ENCODE peak calls at places on chromosomes 13 and 19, in ten cellular contexts. V is HFF-Myc, Q is naive B cell, R is A172, O is psoas muscle, N is suprapubic skin, J is ureter, I is fibroblast of mammary gland, H is WERI-Rb-1, L is kidney epithelial cell. T is an unnamed sample.

GRCh38 chr19:50333235-50333736 is 4.1 kb upstream of the KCNC3 start:
- DNase-seq in V (no peak), Q (peak; percentile 88), R (peak; percentile 92), O (peak; percentile 94), N (peak; percentile 91), J (peak; percentile 91), I (peak; percentile 84), H (peak; percentile 91), L (peak; percentile 42), T (peak; percentile 94)

GRCh38 chr13:45219123-45219891 is 18.5 kb upstream of the KCTD4 start:
- DNase-seq in V (no peak), Q (no peak), R (peak; percentile 44), O (no peak), N (no peak), J (no peak), I (no peak), H (no peak), L (no peak), T (no peak)

GRCh38 chr19:389246-389934 is 19.6 kb downstream of the C2CD4C start:
- DNase-seq in V (no peak), Q (no peak), R (no peak), O (no peak), N (peak; percentile 58), J (no peak), I (no peak), H (no peak), L (no peak), T (no peak)

GRCh38 chr19:32691952-32692726 is 518 bp downstream of the NUDT19 start:
- DNase-seq in V (no peak), Q (peak; percentile 46), R (peak; percentile 28), O (peak; percentile 85), N (peak; percentile 74), J (no peak), I (peak; percentile 75), H (peak; percentile 46), L (no peak), T (peak; percentile 76)

GRCh38 chr19:3039641-3040077 is 10.6 kb upstream of the TLE2 start:
- DNase-seq in V (no peak), Q (no peak), R (no peak), O (peak; percentile 75), N (no peak), J (no peak), I (no peak), H (peak; percentile 39), L (no peak), T (no peak)

GRCh38 chr19:42328854-42329253 is 3.4 kb downstream of the MEGF8 start:
- DNase-seq in V (no peak), Q (no peak), R (no peak), O (no peak), N (no peak), J (no peak), I (no peak), H (no peak), L (no peak), T (no peak)

GRCh38 chr19:48728882-48729645 is 9.5 kb upstream of the MAMSTR start:
- DNase-seq in V (no peak), Q (no peak), R (no peak), O (no peak), N (no peak), J (no peak), I (peak; percentile 48), H (no peak), L (no peak), T (no peak)

GRCh38 chr13:35005051-35005450 is 63.0 kb downstream of the NBEA start:
- DNase-seq in V (no peak), Q (no peak), R (no peak), O (no peak), N (no peak), J (no peak), I (no peak), H (no peak), L (no peak), T (no peak)

GRCh38 chr13:102911336-102911735 is 65.5 kb downstream of the ERCC5 start:
- DNase-seq in V (no peak), Q (no peak), R (no peak), O (no peak), N (no peak), J (no peak), I (no peak), H (no peak), L (no peak), T (no peak)

GRCh38 chr19:13382633-13382938 is 123.7 kb downstream of the CACNA1A start:
- DNase-seq in V (no peak), Q (no peak), R (no peak), O (no peak), N (no peak), J (no peak), I (no peak), H (no peak), L (no peak), T (no peak)

GRCh38 chr19:31144069-31144468 is 205.2 kb downstream of the TSHZ3 start:
- DNase-seq in V (no peak), Q (no peak), R (no peak), O (no peak), N (no peak), J (no peak), I (no peak), H (no peak), L (no peak), T (no peak)

GRCh38 chr19:29807870-29808405 is 3.9 kb upstream of the CCNE1 start:
- DNase-seq in V (no peak), Q (no peak), R (no peak), O (peak; percentile 37), N (no peak), J (no peak), I (no peak), H (no peak), L (no peak), T (no peak)

GRCh38 chr13:49667773-49668172 is 23.5 kb downstream of the EBPL start:
- DNase-seq in V (no peak), Q (no peak), R (peak; percentile 65), O (no peak), N (no peak), J (no peak), I (peak; percentile 45), H (no peak), L (no peak), T (no peak)

GRCh38 chr19:33396701-33397535 is 23.4 kb downstream of the CEBPG start:
- DNase-seq in V (no peak), Q (no peak), R (no peak), O (peak; percentile 63), N (peak; percentile 63), J (no peak), I (no peak), H (no peak), L (no peak), T (no peak)

GRCh38 chr13:30802501-30802900 is 67.2 kb downstream of the ALOX5AP start:
- DNase-seq in V (no peak), Q (no peak), R (no peak), O (no peak), N (no peak), J (no peak), I (no peak), H (no peak), L (no peak), T (no peak)

GRCh38 chr13:90154311-90154960 is 1193.1 kb upstream of the MIR17HG start:
- DNase-seq in V (no peak), Q (no peak), R (peak; percentile 61), O (no peak), N (no peak), J (no peak), I (peak; percentile 12), H (no peak), L (no peak), T (peak; percentile 10)

GRCh38 chr13:112575680-112576079 is 12.3 kb downstream of the TUBGCP3 start:
- DNase-seq in V (peak; percentile 45), Q (no peak), R (no peak), O (no peak), N (no peak), J (no peak), I (peak; percentile 40), H (no peak), L (no peak), T (no peak)